ENCODE peak calls at places on chromosomes 6 and 20, in nine cellular contexts. H is CD4-positive, alpha-beta T cell; I is dorsolateral prefrontal cortex; N is sigmoid colon; U is fibroblast of pulmonary artery; M is cardiac muscle cell; Y is AG04450; E is right lobe of liver; K is OCI-LY7. R is an unnamed sample.

GRCh38 chr6:111342913-111343312 is 140.1 kb downstream of the REV3L start:
- DNase-seq in I (no peak), K (no peak), U (peak), N (no peak), E (no peak), Y (no peak), H (no peak), M (peak), R (no peak)

GRCh38 chr6:146545608-146546007 is 2.0 kb downstream of the RAB32 start:
- DNase-seq in U (peak), E (no peak), I (no peak), N (no peak), M (peak), K (no peak), Y (no peak), H (no peak), R (no peak)

GRCh38 chr6:139852484-139853140 is 478.2 kb upstream of the CITED2 start:
- DNase-seq in U (peak), M (peak), H (no peak), K (no peak), I (no peak), Y (peak), E (no peak), N (no peak), R (no peak)

GRCh38 chr6:133889557-133890301 is 816 bp downstream of the TCF21 start:
- DNase-seq in K (no peak), H (no peak), I (no peak), E (no peak), U (peak), N (no peak), M (peak), Y (no peak), R (peak)

GRCh38 chr6:2791124-2792050 is 26.2 kb downstream of the WRNIP1 start:
- DNase-seq in U (peak), K (peak), N (peak), Y (peak), M (peak), I (peak), H (peak), E (no peak), R (peak)

GRCh38 chr20:48944663-48945297 is 23.3 kb downstream of the ARFGEF2 start:
- DNase-seq in U (no peak), H (no peak), I (no peak), K (no peak), M (no peak), N (no peak), Y (no peak), E (no peak), R (no peak)

GRCh38 chr20:63006611-63007471 is at the start of gene BHLHE23:
- DNase-seq in M (peak), Y (no peak), I (no peak), H (no peak), N (no peak), U (no peak), E (no peak), K (no peak), R (no peak)

GRCh38 chr20:10523438-10523837 is 88.3 kb downstream of the SLX4IP start:
- DNase-seq in K (no peak), M (no peak), E (no peak), Y (no peak), U (no peak), N (peak), I (no peak), H (no peak), R (no peak)

GRCh38 chr6:53168516-53169257 is 20.0 kb upstream of the GCM1 start:
- DNase-seq in K (no peak), M (peak), N (no peak), H (no peak), U (peak), Y (no peak), I (no peak), E (no peak), R (no peak)

GRCh38 chr6:154247119-154247814 is 109.3 kb downstream of the IPCEF1 start:
- DNase-seq in N (no peak), K (no peak), H (no peak), U (no peak), I (no peak), M (no peak), Y (no peak), E (no peak), R (no peak)

GRCh38 chr20:13276945-13277582 is 56.0 kb downstream of the ISM1 start:
- DNase-seq in N (no peak), U (no peak), Y (no peak), K (no peak), E (no peak), H (no peak), I (no peak), M (no peak), R (no peak)

GRCh38 chr20:34922654-34923381 is 32.8 kb downstream of the GSS start:
- DNase-seq in K (no peak), E (no peak), H (no peak), U (peak), I (no peak), M (peak), Y (peak), N (no peak), R (no peak)

GRCh38 chr20:61821698-61822097 is 244.0 kb downstream of the TAF4 start:
- DNase-seq in M (no peak), K (no peak), I (no peak), E (peak), Y (no peak), N (no peak), U (no peak), H (no peak), R (no peak)

GRCh38 chr6:797479-798077 is 104.6 kb upstream of the EXOC2 start:
- DNase-seq in U (peak), M (peak), Y (peak), I (peak), K (peak), E (no peak), N (no peak), H (no peak), R (no peak)

GRCh38 chr6:133724726-133725125 is 164.2 kb upstream of the TCF21 start:
- DNase-seq in Y (no peak), M (peak), K (no peak), N (no peak), U (peak), E (no peak), I (no peak), H (no peak), R (no peak)

GRCh38 chr20:18093388-18093787 is 35.7 kb upstream of the OVOL2 start:
- DNase-seq in H (no peak), U (no peak), I (no peak), E (no peak), N (no peak), Y (no peak), M (no peak), K (no peak), R (no peak)

GRCh38 chr6:95280690-95281273 is 296.6 kb upstream of the MANEA start:
- DNase-seq in H (no peak), U (peak), E (no peak), I (no peak), K (peak), N (no peak), M (peak), Y (no peak), R (no peak)

GRCh38 chr6:156780117-156780641 is 3.0 kb downstream of the ARID1B start:
- DNase-seq in E (no peak), K (peak), I (peak), M (peak), Y (peak), U (peak), H (peak), N (no peak), R (no peak)

GRCh38 chr20:46087161-46087560 is 2.6 kb downstream of the NCOA5 start:
- DNase-seq in H (no peak), I (no peak), E (no peak), K (peak), M (peak), N (no peak), U (peak), Y (no peak), R (no peak)

DNA sequence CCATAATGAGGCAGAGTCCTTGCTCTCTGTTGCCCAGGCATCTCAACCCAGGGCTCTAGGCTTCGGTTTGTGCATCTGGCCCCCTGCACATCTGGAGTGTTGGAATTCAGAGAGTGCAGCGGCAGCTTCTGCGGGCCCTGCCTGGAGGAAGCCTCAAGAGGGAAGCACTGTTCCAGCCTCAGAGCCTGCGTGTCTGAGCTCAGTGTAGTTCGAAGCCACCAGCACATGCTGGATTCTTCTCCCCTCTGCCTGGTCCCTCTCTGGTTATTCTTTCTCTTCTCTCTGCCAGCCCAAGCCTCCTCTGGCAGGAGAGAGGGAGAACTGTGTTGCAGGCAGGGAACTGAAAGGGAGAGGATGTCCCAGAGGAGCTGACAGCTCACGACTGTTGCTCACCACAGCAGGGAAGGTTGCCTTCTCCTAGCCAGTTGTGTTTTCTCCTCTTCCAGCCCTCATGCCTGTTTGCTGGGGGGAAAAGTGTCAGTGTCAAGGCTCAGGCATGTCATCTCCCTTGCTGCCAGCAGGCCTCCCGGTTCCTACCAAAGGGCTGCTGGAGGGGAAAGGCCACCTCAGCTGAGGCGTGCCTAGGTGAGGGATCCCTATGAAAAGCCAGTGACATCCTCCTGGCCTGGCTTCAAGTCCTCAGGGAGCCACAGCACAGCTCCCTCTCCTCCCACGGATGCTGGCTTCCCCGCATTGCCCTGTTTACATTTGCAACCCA is 126.0 kb upstream of the LRFN2 start:
- DNase-seq in N (no peak), M (no peak), Y (no peak), I (no peak), H (no peak), E (no peak), K (no peak), U (no peak), R (no peak)
- TF ChIP-seq CTCF in N (no peak), M (no peak), Y (peak), I (no peak), H (no peak), E (no peak), K (no peak), U (no peak), R (no peak)

GRCh38 chr6:27650620-27651370 is 177.9 kb upstream of the ZNF184 start:
- DNase-seq in M (peak), K (no peak), Y (no peak), N (no peak), U (peak), H (no peak), I (no peak), E (no peak), R (no peak)
- TF ChIP-seq CTCF in M (peak), K (peak), Y (peak), N (no peak), U (peak), H (no peak), I (no peak), E (no peak), R (no peak)

GRCh38 chr6:22964334-22964733 is 395.0 kb downstream of the HDGFL1 start:
- DNase-seq in I (no peak), Y (no peak), U (no peak), M (no peak), N (no peak), E (no peak), H (no peak), K (no peak), R (no peak)

GRCh38 chr6:22975079-22975478 is 405.7 kb downstream of the HDGFL1 start:
- DNase-seq in H (no peak), M (no peak), I (no peak), E (no peak), Y (no peak), U (no peak), K (no peak), N (no peak), R (no peak)

GRCh38 chr6:22972771-22973170 is 403.4 kb downstream of the HDGFL1 start:
- DNase-seq in I (no peak), K (no peak), U (no peak), M (no peak), N (no peak), E (no peak), Y (no peak), H (no peak), R (no peak)

GRCh38 chr6:22966711-22967110 is 397.3 kb downstream of the HDGFL1 start:
- DNase-seq in U (no peak), Y (no peak), N (no peak), E (no peak), I (no peak), K (no peak), M (no peak), H (no peak), R (no peak)

GRCh38 chr6:22970004-22970403 is 400.6 kb downstream of the HDGFL1 start:
- DNase-seq in H (no peak), K (no peak), U (no peak), N (no peak), M (no peak), E (no peak), Y (no peak), I (no peak), R (no peak)
- TF ChIP-seq CTCF in H (no peak), K (no peak), U (no peak), N (no peak), M (no peak), E (no peak), Y (no peak), I (no peak), R (no peak)

GRCh38 chr20:290081-290831 is at the start of gene C20orf96:
- DNase-seq in E (peak), Y (peak), U (peak), M (peak), H (peak), I (peak), N (peak), K (peak), R (peak)
- TF ChIP-seq CTCF in E (peak), Y (peak), U (peak), M (peak), H (peak), I (peak), N (peak), K (peak), R (peak)

R was measured in mucosa of descending colon.